ENCODE peak calls at places on chromosomes 7 and 10, in five cellular contexts. I is body of pancreas, F is GM12865, Y is kidney, O is tibial artery. Z is an unnamed sample.

GRCh38 chr7:105932835-105933477 is 30.1 kb upstream of the CDHR3 start:
- DNase-seq in I (no peak), Y (no peak), F (no peak), O (no peak), Z (peak; percentile 89)

GRCh38 chr7:43884617-43885016 is 15.3 kb upstream of the MRPS24 start:
- DNase-seq in F (no peak), O (no peak), Y (no peak), I (no peak), Z (no peak)

GRCh38 chr10:34124522-34125035 is 690.5 kb downstream of the PARD3 start:
- DNase-seq in O (no peak), I (peak; percentile 24), Y (no peak), F (no peak), Z (peak; percentile 55)

GRCh38 chr7:57821438-57822382 is 371.7 kb downstream of the ZNF716 start:
- DNase-seq in Y (peak; percentile 73), O (no peak), I (no peak), F (no peak), Z (no peak)

GRCh38 chr7:109213081-109213480 is 643.4 kb downstream of the DNAJB9 start:
- DNase-seq in F (no peak), Y (no peak), O (no peak), I (no peak), Z (no peak)

GRCh38 chr10:25174461-25175230 is at the start of gene GPR158:
- DNase-seq in Y (peak; percentile 93), O (peak; percentile 87), I (peak; percentile 95), F (peak; percentile 65), Z (peak; percentile 44)

GRCh38 chr10:79061441-79062315 is 7.1 kb upstream of the ZMIZ1 start:
- DNase-seq in O (peak; percentile 58), Y (peak; percentile 43), F (no peak), I (peak; percentile 12), Z (no peak)

GRCh38 chr7:123789200-123789784 is 40.5 kb upstream of the WASL start:
- DNase-seq in O (no peak), I (no peak), Y (no peak), F (no peak), Z (no peak)

GRCh38 chr7:129457101-129457500 is 22.9 kb downstream of the STRIP2 start:
- DNase-seq in Y (no peak), I (no peak), O (no peak), F (no peak), Z (no peak)
- H3K4me3 ChIP-seq in Y (no peak overlapping the region), I (no peak overlapping the region), O (no peak overlapping the region), F (no peak overlapping the region), Z (no peak overlapping the region)

DNA sequence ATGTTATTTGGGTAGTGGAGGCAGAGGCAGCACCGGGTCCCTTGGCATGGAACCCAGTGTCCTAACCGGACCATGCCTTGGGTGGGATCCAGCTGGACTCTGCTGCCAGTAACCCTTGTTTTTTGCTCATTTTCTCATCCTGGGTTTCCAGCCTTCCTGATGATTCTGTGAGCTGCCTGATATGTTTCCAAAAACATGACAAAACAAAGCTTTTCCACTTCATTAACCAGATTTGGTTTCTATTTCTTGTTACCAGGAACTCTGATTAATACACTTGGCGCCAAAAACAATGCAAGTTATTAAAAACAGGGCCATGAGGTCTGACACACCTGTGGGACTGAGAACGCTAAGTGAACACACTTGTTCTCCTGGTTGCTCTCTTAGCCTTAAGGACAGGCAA is 32.8 kb upstream of the DLG5 start:
- DNase-seq in O (no peak), Y (no peak), F (no peak), I (no peak), Z (no peak)
- TF ChIP-seq CTCF in O (no peak), Y (no peak), F (no peak), I (no peak), Z (no peak)

GRCh38 chr10:21508987-21509334 is 16.5 kb downstream of the SKIDA1 start:
- DNase-seq in I (no peak), Y (no peak), O (no peak), F (no peak), Z (no peak)

GRCh38 chr10:21503580-21503979 is 21.9 kb downstream of the SKIDA1 start:
- DNase-seq in I (no peak), O (no peak), F (no peak), Y (no peak), Z (no peak)

GRCh38 chr10:21507066-21507669 is 18.3 kb downstream of the SKIDA1 start:
- DNase-seq in I (no peak), F (no peak), O (no peak), Y (no peak), Z (no peak)

GRCh38 chr10:21505711-21506278 is 19.7 kb downstream of the SKIDA1 start:
- DNase-seq in I (no peak), O (no peak), Y (no peak), F (no peak), Z (no peak)

DNA sequence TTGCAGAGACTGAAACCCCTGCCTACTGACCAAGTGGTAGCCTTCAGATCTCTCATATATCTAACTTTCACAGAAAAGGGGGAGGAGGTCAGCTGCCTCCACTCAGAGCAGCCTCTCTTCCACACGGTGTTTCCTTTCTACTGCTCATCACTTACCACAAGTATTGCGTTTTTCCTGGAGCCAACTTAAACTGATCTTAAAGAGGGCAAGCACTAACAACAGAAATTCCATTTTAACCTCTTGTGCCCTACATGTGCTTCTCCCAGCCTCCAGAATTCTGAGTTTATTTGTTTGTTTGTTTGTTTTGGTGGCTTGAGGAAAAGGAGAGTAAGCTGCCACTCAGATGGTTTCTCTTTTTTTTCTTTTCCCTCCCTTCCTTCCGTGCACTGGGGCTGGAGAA is 19.1 kb downstream of the SKIDA1 start:
- DNase-seq in I (no peak), Y (no peak), O (no peak), F (no peak), Z (no peak)
- H3K4me3 ChIP-seq in I (no peak overlapping the region), Y (no peak overlapping the region), O (no peak overlapping the region), F (no peak overlapping the region), Z (no peak overlapping the region)

DNA sequence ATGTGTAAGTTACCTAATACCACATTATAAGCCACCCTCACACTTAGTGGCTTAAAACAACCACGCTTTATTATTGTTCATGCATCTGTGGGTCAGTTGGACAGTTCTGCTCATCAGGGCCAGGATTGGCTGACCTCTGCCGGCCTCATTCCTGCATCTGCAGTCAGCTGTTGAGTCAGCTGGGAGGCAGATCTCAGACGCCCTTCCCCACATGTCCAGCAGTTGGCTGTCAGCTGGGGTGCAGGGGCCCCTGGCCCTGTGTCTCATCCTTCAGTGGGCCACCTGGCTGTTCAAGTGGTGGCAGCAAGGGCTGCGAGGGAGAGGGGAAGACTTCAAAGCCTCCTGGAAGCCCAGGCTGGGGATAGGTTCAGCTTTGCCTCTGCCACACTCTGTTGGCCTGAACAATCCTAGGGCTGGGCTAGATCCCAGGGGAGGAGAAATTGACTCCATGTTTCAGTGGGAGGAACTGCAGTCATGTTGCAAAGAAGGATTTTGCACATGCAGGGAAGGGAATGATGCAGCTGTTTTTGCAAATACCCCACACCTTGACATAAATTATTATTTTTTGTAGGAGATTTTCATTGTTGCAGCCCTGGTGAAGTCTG is 33.1 kb downstream of the TACR2 start:
- DNase-seq in I (no peak), F (no peak), O (no peak), Y (no peak), Z (no peak)
- TF ChIP-seq CTCF in I (no peak), F (no peak), O (no peak), Y (no peak), Z (no peak)